ENCODE peak calls at places on chromosome 15, in five cellular contexts. S is fibroblast of the aortic adventitia, L is NCI-H1092, I is ELF-1, T is mucosa of gallbladder. X is an unnamed sample.

GRCh38 chr15:69232144-69232543 is 66.6 kb upstream of the PAQR5 start:
- DNase-seq in T (no peak), I (no peak), S (no peak), L (no peak), X (no peak)

GRCh38 chr15:40312370-40313158 is 4.8 kb upstream of the PLCB2 start:
- DNase-seq in L (no peak), I (no peak), S (no peak), T (no peak), X (no peak)

GRCh38 chr15:72168131-72168825 is 29.3 kb downstream of the GRAMD2A start:
- DNase-seq in T (no peak), S (no peak), I (peak; percentile 91), L (peak; percentile 0), X (no peak)

GRCh38 chr15:50945725-50946124 is 37.2 kb downstream of the AP4E1 start:
- DNase-seq in S (peak; percentile 8), T (no peak), L (no peak), I (no peak), X (no peak)

GRCh38 chr15:70140543-70141375 is 43.0 kb upstream of the TLE3 start:
- DNase-seq in L (no peak), S (peak; percentile 45), I (peak; percentile 86), T (no peak), X (no peak)

GRCh38 chr15:86650084-86650483 is 570.4 kb downstream of the AGBL1 start:
- DNase-seq in S (peak; percentile 8), T (no peak), I (no peak), L (no peak), X (peak; percentile 6)

GRCh38 chr15:81285461-81285860 is 38.5 kb downstream of the STARD5 start:
- DNase-seq in I (no peak), L (no peak), T (no peak), S (no peak), X (no peak)

GRCh38 chr15:58165661-58166060 is 27.5 kb downstream of the AQP9 start:
- DNase-seq in L (peak; percentile 8), I (no peak), T (peak; percentile 60), S (peak; percentile 76), X (no peak)

GRCh38 chr15:34271493-34271892 is 46.7 kb downstream of the EMC4 start:
- DNase-seq in S (peak; percentile 75), L (no peak), T (no peak), I (no peak), X (peak; percentile 50)

GRCh38 chr15:70608156-70608555 is 155.2 kb downstream of the UACA start:
- DNase-seq in T (peak; percentile 23), S (peak; percentile 86), I (no peak), L (no peak), X (no peak)

GRCh38 chr15:92808611-92809063 is 91.5 kb upstream of the CHD2 start:
- DNase-seq in S (peak; percentile 77), I (no peak), T (no peak), L (no peak), X (no peak)

GRCh38 chr15:80906159-80906775 is 83.4 kb downstream of the MESD start:
- DNase-seq in L (peak; percentile 55), S (no peak), T (no peak), I (no peak), X (no peak)

GRCh38 chr15:78638658-78639314 is 2.2 kb downstream of the CHRNB4 start:
- DNase-seq in T (peak; percentile 42), I (peak; percentile 85), L (peak; percentile 62), S (peak; percentile 36), X (peak; percentile 22)

GRCh38 chr15:46129145-46129544 is 494.3 kb downstream of the SQOR start:
- DNase-seq in S (no peak), T (no peak), I (no peak), L (no peak), X (no peak)

GRCh38 chr15:56496635-56497034 is 31.7 kb upstream of the MNS1 start:
- DNase-seq in L (peak; percentile 30), S (peak; percentile 89), I (peak; percentile 8), T (no peak), X (peak; percentile 54)

GRCh38 chr15:84669726-84670125 is 11.7 kb upstream of the NMB start:
- DNase-seq in L (no peak), S (peak; percentile 12), T (no peak), I (no peak), X (peak; percentile 88)

GRCh38 chr15:28125673-28126651 is 26.8 kb upstream of the OCA2 start:
- DNase-seq in L (peak; percentile 22), S (peak; percentile 77), T (no peak), I (peak; percentile 21), X (peak; percentile 38)

GRCh38 chr15:57224664-57225063 is 151.6 kb upstream of the CGNL1 start:
- DNase-seq in I (no peak), T (no peak), S (peak; percentile 47), L (no peak), X (no peak)

GRCh38 chr15:88256261-88257230 is at the start of gene NTRK3:
- DNase-seq in I (peak; percentile 39), S (peak; percentile 63), T (no peak), L (peak; percentile 26), X (no peak)

GRCh38 chr15:95295905-95296618 is 1034.4 kb upstream of the NR2F2 start:
- DNase-seq in I (peak; percentile 5), S (peak; percentile 57), L (no peak), T (no peak), X (no peak)

GRCh38 chr15:61195116-61196002 is 33.7 kb downstream of the RORA start:
- DNase-seq in S (peak; percentile 55), T (no peak), L (peak; percentile 18), I (no peak), X (peak; percentile 6)

GRCh38 chr15:64845183-64845611 is 3.5 kb downstream of the PLEKHO2 start:
- DNase-seq in T (no peak), S (peak; percentile 56), I (no peak), L (no peak), X (no peak)

GRCh38 chr15:101134780-101135179 is 117.1 kb downstream of the CHSY1 start:
- DNase-seq in I (no peak), S (no peak), L (no peak), T (no peak), X (no peak)

GRCh38 chr15:43383070-43383469 is 12.2 kb downstream of the TUBGCP4 start:
- DNase-seq in S (no peak), L (no peak), I (no peak), T (no peak), X (no peak)

GRCh38 chr15:73712107-73712506 is 27.9 kb downstream of the CD276 start:
- DNase-seq in L (no peak), I (no peak), S (no peak), T (no peak), X (no peak)

GRCh38 chr15:74779162-74779648 is 2.7 kb upstream of the CSK start:
- DNase-seq in I (no peak), S (no peak), T (no peak), L (no peak), X (no peak)

GRCh38 chr15:89383635-89384604 is 49.3 kb upstream of the POLG start:
- DNase-seq in I (peak; percentile 30), L (peak; percentile 92), S (peak; percentile 60), T (peak; percentile 38), X (no peak)

GRCh38 chr15:35937380-35937779 is 391.4 kb upstream of the DPH6 start:
- DNase-seq in L (no peak), T (no peak), S (no peak), I (no peak), X (no peak)

GRCh38 chr15:35944945-35945344 is 399.0 kb upstream of the DPH6 start:
- DNase-seq in T (no peak), L (no peak), I (no peak), S (no peak), X (no peak)

GRCh38 chr15:69643476-69643875 is 190.9 kb downstream of the RPLP1 start:
- DNase-seq in I (no peak), S (no peak), T (no peak), L (no peak), X (no peak)

GRCh38 chr15:49831206-49831965 is 210.5 kb downstream of the DTWD1 start:
- DNase-seq in L (no peak), I (peak; percentile 15), T (no peak), S (peak; percentile 90), X (peak; percentile 95)

GRCh38 chr15:88900309-88900981 is 5.1 kb upstream of the HAPLN3 start:
- DNase-seq in S (no peak), L (no peak), T (no peak), I (no peak), X (peak; percentile 34)

GRCh38 chr15:28937271-28937670 is 51.5 kb downstream of the APBA2 start:
- DNase-seq in I (no peak), L (no peak), S (no peak), T (no peak), X (no peak)

GRCh38 chr15:81520480-81520879 is 146.5 kb upstream of the TMC3 start:
- DNase-seq in I (no peak), T (no peak), S (no peak), L (no peak), X (no peak)

X was measured in stromal cell of bone marrow.